ENCODE peak calls at places on chromosomes 12 and 14, in seven cellular contexts. Y is mesenchymal stem cell; M is GM23248; U is CD8-positive, alpha-beta memory T cell; X is upper lobe of right lung; R is GM12878; T is Peyer's patch. D is an unnamed sample.

GRCh38 chr12:118357327-118358007 is 15.2 kb downstream of the TAOK3 start:
- DNase-seq in R (peak; percentile 62), M (peak; percentile 83), T (peak; percentile 76), U (peak; percentile 61), Y (peak; percentile 66), X (no peak), D (no peak)

GRCh38 chr14:93713726-93714405 is 74.4 kb downstream of the PRIMA1 start:
- DNase-seq in U (no peak), T (peak; percentile 36), M (no peak), Y (no peak), R (no peak), X (no peak), D (no peak)

GRCh38 chr14:94670692-94671285 is 58.6 kb downstream of the SERPINA3 start:
- DNase-seq in M (no peak), U (no peak), X (no peak), T (no peak), Y (no peak), R (no peak), D (no peak)

GRCh38 chr12:105864316-105864715 is 274.4 kb downstream of the NUAK1 start:
- DNase-seq in R (no peak), X (no peak), T (no peak), Y (no peak), U (no peak), M (no peak), D (no peak)

GRCh38 chr12:52691076-52691764 is 11.0 kb upstream of the KRT1 start:
- DNase-seq in T (peak; percentile 55), U (peak; percentile 72), Y (no peak), R (no peak), M (peak; percentile 14), X (no peak), D (no peak)

GRCh38 chr14:55272922-55273321 is 1.7 kb downstream of the FBXO34 start:
- DNase-seq in M (no peak), Y (peak; percentile 10), U (no peak), T (no peak), R (no peak), X (no peak), D (no peak)

GRCh38 chr12:104653730-104654328 is 197.1 kb downstream of the CHST11 start:
- DNase-seq in X (no peak), T (no peak), R (no peak), U (peak; percentile 18), Y (no peak), M (peak; percentile 27), D (no peak)

GRCh38 chr12:93676408-93677194 is 574 bp upstream of the CRADD start:
- DNase-seq in R (no peak), T (no peak), X (no peak), U (no peak), Y (no peak), M (peak; percentile 4), D (no peak)

GRCh38 chr12:132740652-132741051 is 21.0 kb downstream of the ANKLE2 start:
- DNase-seq in T (no peak), Y (no peak), X (no peak), R (no peak), M (no peak), U (no peak), D (no peak)

GRCh38 chr12:66241061-66242043 is 52.3 kb downstream of the IRAK3 start:
- DNase-seq in X (no peak), Y (peak; percentile 75), U (no peak), M (peak; percentile 89), R (no peak), T (no peak), D (peak; percentile 45)

GRCh38 chr14:102472815-102473158 is 36.8 kb downstream of the ANKRD9 start:
- DNase-seq in X (no peak), T (no peak), R (no peak), M (no peak), Y (no peak), U (no peak), D (no peak)

GRCh38 chr12:131929530-131930456 is 717 bp downstream of the PUS1 start:
- DNase-seq in R (no peak), X (no peak), M (peak; percentile 68), Y (peak; percentile 46), U (peak; percentile 37), T (peak; percentile 60), D (no peak)

GRCh38 chr14:53924754-53925153 is 31.9 kb downstream of the BMP4 start:
- DNase-seq in T (no peak), Y (peak; percentile 94), U (no peak), R (no peak), M (peak; percentile 22), X (no peak), D (peak; percentile 54)

DNA sequence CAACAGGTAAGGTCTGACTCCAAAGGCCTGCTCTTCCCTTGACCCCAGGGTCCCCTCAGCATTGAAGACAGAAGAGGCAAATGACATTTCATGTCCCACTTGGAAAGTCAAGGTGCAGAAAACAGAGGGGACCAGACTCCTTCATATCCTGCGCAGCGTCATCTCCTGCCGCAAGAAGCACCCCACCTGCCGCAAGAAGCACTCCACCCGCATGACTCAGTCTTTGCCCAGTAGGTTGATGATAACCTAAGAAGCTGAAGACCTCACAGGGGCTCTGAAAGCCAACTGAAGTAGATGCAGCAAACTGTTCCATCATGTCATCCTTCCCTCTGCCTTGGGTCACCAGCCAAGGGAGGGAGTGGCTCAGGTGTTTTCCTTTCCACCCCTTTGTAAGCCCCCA is 11.6 kb upstream of the SMUG1 start:
- DNase-seq in Y (no peak), R (no peak), M (no peak), U (no peak), X (no peak), T (no peak), D (no peak)
- H3K27me3 ChIP-seq in Y (peaks cover 33% of the 10 kb centered on the region), R (no peaks in the 10 kb centered on the region), M (no peaks in the 10 kb centered on the region), U (peaks cover 23% of the 10 kb centered on the region), X (peaks cover 52% of the 10 kb centered on the region), T (no peaks in the 10 kb centered on the region), D (peaks cover 25% of the 10 kb centered on the region)

GRCh38 chr14:51095854-51096823 is 1.2 kb upstream of the TRIM9 start:
- DNase-seq in X (no peak), U (no peak), M (peak; percentile 86), R (no peak), T (peak; percentile 49), Y (peak; percentile 38), D (no peak)
- H3K27me3 ChIP-seq in X (peaks cover 44% of the 10 kb centered on the region), U (peaks cover 5% of the 10 kb centered on the region), M (peaks cover 16% of the 10 kb centered on the region), R (peaks cover 20% of the 10 kb centered on the region), T (peaks cover 14% of the 10 kb centered on the region), Y (peaks cover 19% of the 10 kb centered on the region), D (peaks cover 31% of the 10 kb centered on the region)

GRCh38 chr12:3354586-3354985 is 136.4 kb upstream of the PRMT8 start:
- DNase-seq in R (no peak), Y (no peak), U (no peak), T (no peak), M (no peak), X (no peak), D (no peak)
- H3K27me3 ChIP-seq in R (no peaks in the 10 kb centered on the region), Y (peaks cover 60% of the 10 kb centered on the region), U (no peaks in the 10 kb centered on the region), T (no peaks in the 10 kb centered on the region), M (peaks cover 32% of the 10 kb centered on the region), X (peaks cover 4% of the 10 kb centered on the region), D (peaks cover 18% of the 10 kb centered on the region)

DNA sequence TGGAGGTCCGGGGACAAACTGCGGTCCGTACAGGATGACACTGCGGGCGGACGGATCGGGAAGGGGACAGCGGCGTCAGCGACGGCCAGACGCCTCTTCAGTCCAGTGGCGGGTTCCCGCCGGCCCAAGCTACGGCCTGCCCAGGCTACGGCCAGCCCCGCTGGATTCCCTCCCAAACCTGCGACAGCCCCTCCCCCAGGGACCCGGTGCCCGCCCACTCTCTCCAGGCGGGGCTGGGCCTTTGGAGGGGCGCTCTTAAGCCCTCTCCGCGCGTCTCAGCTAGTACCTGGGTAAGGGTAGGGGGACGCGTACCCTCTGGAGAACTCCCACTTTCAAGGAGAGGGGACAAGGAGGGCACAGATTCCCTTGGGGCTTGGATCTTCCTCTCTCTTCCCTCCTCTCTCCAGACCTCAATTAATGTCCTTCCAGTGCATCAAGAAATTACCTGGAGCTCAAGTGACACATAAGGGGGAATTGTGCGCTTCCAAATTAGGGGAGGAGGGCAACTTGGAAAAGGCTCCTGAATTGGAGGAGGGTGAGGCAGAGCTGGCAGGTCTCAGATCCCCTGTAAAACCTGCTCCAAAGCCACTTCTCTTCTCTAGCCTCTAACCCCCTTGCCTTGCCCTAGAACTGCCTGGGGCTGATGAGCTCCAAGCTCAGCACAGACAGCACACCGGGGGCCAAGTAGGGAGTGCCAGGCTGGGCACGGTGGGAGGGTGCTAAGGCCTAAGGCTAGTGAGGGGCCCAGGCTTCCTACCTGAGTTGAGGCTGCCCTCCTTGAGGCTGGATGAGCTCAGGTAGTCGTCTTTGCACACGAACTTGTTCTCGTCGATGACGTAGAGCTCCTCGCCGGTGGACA is 3.1 kb downstream of the LHX5 start:
- DNase-seq in U (no peak), M (no peak), Y (no peak), R (no peak), X (no peak), T (no peak), D (no peak)
- H3K27me3 ChIP-seq in U (peaks cover 26% of the 10 kb centered on the region), M (peaks cover 100% of the 10 kb centered on the region), Y (peaks cover 98% of the 10 kb centered on the region), R (peaks cover 24% of the 10 kb centered on the region), X (peaks cover 100% of the 10 kb centered on the region), T (peaks cover 67% of the 10 kb centered on the region), D (peaks cover 98% of the 10 kb centered on the region)

GRCh38 chr14:91036741-91037469 is 23.5 kb downstream of the RPS6KA5 start:
- DNase-seq in M (no peak), R (no peak), Y (no peak), U (no peak), X (no peak), T (no peak), D (no peak)
- H3K27me3 ChIP-seq in M (no peaks in the 10 kb centered on the region), R (no peaks in the 10 kb centered on the region), Y (no peaks in the 10 kb centered on the region), U (no peaks in the 10 kb centered on the region), X (no peaks in the 10 kb centered on the region), T (no peaks in the 10 kb centered on the region), D (no peaks in the 10 kb centered on the region)

GRCh38 chr12:130715150-130715995 is 726 bp downstream of the RIMBP2 start:
- DNase-seq in Y (no peak), X (no peak), M (no peak), T (peak; percentile 32), U (no peak), R (no peak), D (no peak)
- H3K27me3 ChIP-seq in Y (peaks cover 41% of the 10 kb centered on the region), X (peaks cover 42% of the 10 kb centered on the region), M (no peaks in the 10 kb centered on the region), T (peaks cover 5% of the 10 kb centered on the region), U (peaks cover 4% of the 10 kb centered on the region), R (no peaks in the 10 kb centered on the region), D (no peaks in the 10 kb centered on the region)

D was measured in AG04450.